ENCODE peak calls at places on chromosomes 1 and 21, in five cellular contexts. W, Y, X, O and T are unnamed samples.
A peak's percentile ranks its signal among the peaks of the same experiment; 100 is the strongest.

GRCh38 chr1:230122361-230123279 is 55.6 kb downstream of the GALNT2 start:
- DNase-seq in X (no peak), Y (no peak), W (no peak), O (no peak), T (no peak)

GRCh38 chr1:206723500-206724472 is 39.1 kb downstream of the MAPKAPK2 start:
- DNase-seq in W (no peak), O (no peak), Y (no peak), X (no peak), T (no peak)

GRCh38 chr21:45523411-45524101 is 18.7 kb downstream of the SLC19A1 start:
- DNase-seq in O (no peak), W (no peak), Y (no peak), X (no peak), T (no peak)

GRCh38 chr1:203480525-203481084 is 5.0 kb downstream of the PRELP start:
- DNase-seq in Y (peak; percentile 88), X (peak; percentile 68), W (peak; percentile 57), O (no peak), T (peak; percentile 21)

GRCh38 chr21:45001134-45002095 is 61.6 kb downstream of the SLX9 start:
- DNase-seq in X (no peak), Y (no peak), W (no peak), O (no peak), T (no peak)

GRCh38 chr1:64526312-64526711 is 56.4 kb downstream of the CACHD1 start:
- DNase-seq in O (no peak), Y (no peak), X (no peak), W (no peak), T (no peak)

GRCh38 chr1:157042852-157043251 is 2.7 kb downstream of the ARHGEF11 start:
- DNase-seq in O (no peak), W (no peak), X (no peak), Y (no peak), T (no peak)

GRCh38 chr1:11156441-11156840 is 32.7 kb upstream of the ANGPTL7 start:
- DNase-seq in W (no peak), O (no peak), X (no peak), Y (no peak), T (no peak)

GRCh38 chr1:22712502-22713271 is 2.0 kb downstream of the EPHB2 start:
- DNase-seq in X (peak; percentile 68), O (no peak), W (no peak), Y (no peak), T (no peak)

GRCh38 chr1:6144622-6145021 is 35.5 kb downstream of the CHD5 start:
- DNase-seq in Y (no peak), O (no peak), W (no peak), X (peak; percentile 63), T (no peak)

GRCh38 chr1:182682898-182683501 is 1.4 kb downstream of the RGS8 start:
- DNase-seq in X (no peak), O (no peak), W (no peak), Y (no peak), T (no peak)

GRCh38 chr1:204357551-204357950 is 2.2 kb downstream of the PLEKHA6 start:
- DNase-seq in O (no peak), X (peak; percentile 33), W (no peak), Y (peak; percentile 46), T (no peak)

GRCh38 chr1:97562096-97562495 is 358.7 kb downstream of the DPYD start:
- DNase-seq in W (no peak), X (no peak), O (no peak), Y (no peak), T (no peak)

GRCh38 chr1:210736681-210737080 is 397.3 kb downstream of the KCNH1 start:
- DNase-seq in W (no peak), O (no peak), X (no peak), Y (no peak), T (no peak)

GRCh38 chr1:147080013-147080661 is 92.1 kb downstream of the PRKAB2 start:
- DNase-seq in W (no peak), O (peak; percentile 72), Y (no peak), X (peak; percentile 24), T (no peak)

GRCh38 chr1:43978551-43979260 is at the start of gene B4GALT2:
- DNase-seq in X (peak; percentile 94), O (peak; percentile 75), W (no peak), Y (peak; percentile 90), T (no peak)

GRCh38 chr21:40043866-40044265 is 176.6 kb downstream of the PCP4 start:
- DNase-seq in O (no peak), X (no peak), Y (no peak), W (no peak), T (no peak)

GRCh38 chr1:206784471-206784903 is 12.2 kb upstream of the IL10 start:
- DNase-seq in O (no peak), X (no peak), Y (no peak), W (no peak), T (no peak)

GRCh38 chr1:25706146-25707089 is 89.8 kb downstream of the MAN1C1 start:
- DNase-seq in Y (no peak), O (no peak), W (no peak), X (no peak), T (no peak)

GRCh38 chr1:160366731-160367515 is at the start of gene NHLH1:
- DNase-seq in O (no peak), X (peak; percentile 60), W (no peak), Y (peak; percentile 88), T (no peak)

GRCh38 chr1:31587720-31588423 is 11.6 kb downstream of the TINAGL1 start:
- DNase-seq in X (peak; percentile 94), Y (peak; percentile 67), W (peak; percentile 57), O (peak; percentile 91), T (no peak)
- TF ChIP-seq YY1 in X (no peak), Y (no peak), W (no peak), O (peak; percentile 66), T (peak; percentile 44)

GRCh38 chr1:20073247-20073646 is 3.3 kb downstream of the PLA2G5 start:
- DNase-seq in W (no peak), O (no peak), Y (no peak), X (no peak), T (no peak)
- TF ChIP-seq YY1 in W (no peak), O (no peak), Y (no peak), X (no peak), T (no peak)

DNA sequence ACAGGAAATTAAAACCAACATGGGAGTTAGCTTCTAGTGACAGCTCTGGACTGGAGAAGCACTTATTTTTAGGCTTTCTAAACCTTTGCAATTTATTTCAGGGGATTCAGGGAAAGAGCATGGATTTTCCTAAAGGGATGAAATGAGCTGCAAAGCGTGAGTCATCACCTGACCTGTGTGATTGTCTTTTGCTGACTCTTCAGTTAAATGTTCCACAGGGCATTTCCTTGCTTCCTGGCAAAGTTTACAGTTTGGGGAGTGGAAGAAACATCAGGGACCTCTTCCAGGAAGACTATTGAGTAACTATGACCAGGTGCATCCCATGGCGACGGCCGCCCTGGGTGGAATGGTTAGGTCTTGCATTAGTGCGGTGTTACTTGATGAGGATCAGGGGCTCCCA is 79.4 kb upstream of the SIPA1L2 start:
- DNase-seq in W (no peak), Y (no peak), O (no peak), X (no peak), T (no peak)
- TF ChIP-seq YY1 in W (no peak), Y (no peak), O (no peak), X (no peak), T (no peak)

GRCh38 chr1:39776400-39776713 is 5.2 kb upstream of the OXCT2 start:
- DNase-seq in W (no peak), O (no peak), Y (no peak), X (no peak), T (no peak)
- TF ChIP-seq YY1 in W (no peak), O (no peak), Y (no peak), X (no peak), T (no peak)

GRCh38 chr1:155481761-155482160 is 80.8 kb downstream of the ASH1L start:
- DNase-seq in O (no peak), Y (no peak), X (no peak), W (no peak), T (no peak)

GRCh38 chr1:155487537-155487936 is 75.1 kb downstream of the ASH1L start:
- DNase-seq in O (no peak), W (no peak), Y (no peak), X (no peak), T (no peak)

GRCh38 chr1:155485222-155485621 is 77.4 kb downstream of the ASH1L start:
- DNase-seq in W (no peak), Y (no peak), X (no peak), O (no peak), T (no peak)

GRCh38 chr1:155485945-155486344 is 76.7 kb downstream of the ASH1L start:
- DNase-seq in Y (no peak), O (no peak), X (no peak), W (no peak), T (no peak)
- TF ChIP-seq YY1 in Y (no peak), O (no peak), X (no peak), W (no peak), T (no peak)

GRCh38 chr1:13642306-13643004 is 57.5 kb upstream of the PRDM2 start:
- DNase-seq in Y (no peak), X (no peak), O (no peak), W (no peak), T (no peak)

GRCh38 chr1:13651279-13651678 is 48.7 kb upstream of the PRDM2 start:
- DNase-seq in Y (no peak), O (no peak), W (no peak), X (no peak), T (no peak)

GRCh38 chr1:13643017-13643416 is 57.0 kb upstream of the PRDM2 start:
- DNase-seq in O (no peak), X (no peak), W (no peak), Y (no peak), T (no peak)

GRCh38 chr1:13652238-13652637 is 47.8 kb upstream of the PRDM2 start:
- DNase-seq in Y (no peak), X (no peak), W (no peak), O (no peak), T (no peak)

DNA sequence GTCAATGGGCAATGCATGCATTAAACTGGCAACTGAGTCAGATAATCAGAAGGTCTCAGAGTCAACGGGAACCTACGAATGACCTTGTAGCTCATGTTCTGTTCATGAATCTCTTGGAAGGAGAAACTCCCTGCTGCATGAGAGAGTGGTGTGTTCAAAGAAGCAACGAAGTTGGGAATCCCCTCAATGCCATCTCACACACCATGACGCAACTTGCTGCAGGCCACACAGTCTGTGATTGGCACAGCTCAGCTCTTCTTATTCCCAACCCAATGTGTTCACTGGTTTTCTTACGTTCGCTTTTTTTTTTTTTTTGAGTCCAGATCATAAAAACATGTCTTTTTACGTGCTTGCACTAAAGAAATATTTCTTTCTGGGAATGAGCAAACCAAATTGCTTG is 53.5 kb upstream of the PRDM2 start:
- DNase-seq in X (no peak), W (no peak), Y (no peak), O (no peak), T (no peak)
- TF ChIP-seq YY1 in X (no peak), W (no peak), Y (no peak), O (no peak), T (no peak)

GRCh38 chr1:39258925-39259244 is 54.4 kb downstream of the MACF1 start:
- DNase-seq in Y (no peak), W (no peak), X (no peak), O (no peak), T (no peak)

GRCh38 chr1:39258146-39258924 is 53.8 kb downstream of the MACF1 start:
- DNase-seq in W (peak; percentile 81), X (peak; percentile 80), Y (peak; percentile 83), O (peak; percentile 89), T (peak; percentile 55)

GRCh38 chr1:39250460-39251240 is 46.2 kb downstream of the MACF1 start:
- DNase-seq in X (no peak), Y (no peak), W (no peak), O (no peak), T (no peak)

GRCh38 chr1:39255212-39255611 is 50.7 kb downstream of the MACF1 start:
- DNase-seq in W (no peak), O (no peak), Y (no peak), X (no peak), T (no peak)
- TF ChIP-seq YY1 in W (no peak), O (no peak), Y (no peak), X (no peak), T (no peak)

GRCh38 chr1:159076753-159077656 is at the start of gene AIM2:
- DNase-seq in O (no peak), X (no peak), Y (peak; percentile 76), W (no peak), T (no peak)
- TF ChIP-seq YY1 in O (no peak), X (peak; percentile 91), Y (peak; percentile 69), W (no peak), T (no peak)